ENCODE peak calls at places on chromosome 13, in seven cellular contexts. S is thoracic aorta, L is SK-N-SH, K is heart right ventricle, X is A673, C is left ventricle myocardium inferior, O is stomach. Z is an unnamed sample. For H3K27me3 and H3K36me3, the result is how much of the 10 kb centered on the place peaks cover.

GRCh38 chr13:75136151-75136550 is 345.8 kb downstream of the TBC1D4 start:
- DNase-seq in L (no peak), C (no peak), X (no peak), K (no peak), S (no peak), O (no peak), Z (no peak)

GRCh38 chr13:76885203-76886004 is 801 bp downstream of the KCTD12 start:
- DNase-seq in S (no peak), O (peak), X (peak), L (peak), K (peak), C (peak), Z (peak)

GRCh38 chr13:30616927-30617314 is 799 bp upstream of the USPL1 start:
- DNase-seq in S (peak), O (peak), K (peak), C (peak), L (peak), X (peak), Z (peak)

GRCh38 chr13:113562866-113563265 is 21.7 kb upstream of the TFDP1 start:
- DNase-seq in K (no peak), X (no peak), S (no peak), L (no peak), C (no peak), O (peak), Z (no peak)

GRCh38 chr13:110506859-110507566 is 54.5 kb downstream of the RAB20 start:
- DNase-seq in O (peak), K (peak), C (peak), X (no peak), L (no peak), S (no peak), Z (peak)

GRCh38 chr13:19182536-19182935 is 912 bp upstream of the TUBA3C start:
- DNase-seq in S (no peak), L (no peak), C (no peak), X (no peak), K (no peak), O (peak), Z (peak)

GRCh38 chr13:114282143-114282685 is 813 bp downstream of the UPF3A start:
- DNase-seq in L (peak), S (no peak), C (peak), O (peak), K (peak), X (peak), Z (peak)

GRCh38 chr13:72920097-72920496 is 138.2 kb downstream of the PIBF1 start:
- DNase-seq in O (no peak), L (no peak), S (no peak), C (peak), X (no peak), K (peak), Z (no peak)

GRCh38 chr13:28355046-28355821 is 139.7 kb downstream of the FLT1 start:
- DNase-seq in X (no peak), O (no peak), K (no peak), L (no peak), C (no peak), S (no peak), Z (no peak)

GRCh38 chr13:106561551-106562170 is 6.3 kb downstream of the ARGLU1 start:
- DNase-seq in O (no peak), S (no peak), K (peak), X (no peak), L (no peak), C (no peak), Z (no peak)

GRCh38 chr13:71312923-71313322 is 554.1 kb downstream of the DACH1 start:
- DNase-seq in C (no peak), S (no peak), O (no peak), L (no peak), X (no peak), K (no peak), Z (no peak)

GRCh38 chr13:62250501-62251175 is 835.0 kb upstream of the PCDH20 start:
- DNase-seq in C (no peak), K (no peak), L (no peak), X (no peak), S (no peak), O (no peak), Z (no peak)

GRCh38 chr13:35953537-35954206 is 177.5 kb downstream of the DCLK1 start:
- DNase-seq in S (peak), K (peak), O (peak), X (peak), C (peak), L (peak), Z (peak)

GRCh38 chr13:111202745-111203144 is 87.6 kb downstream of the ARHGEF7 start:
- DNase-seq in O (no peak), S (no peak), C (no peak), L (peak), X (peak), K (peak), Z (peak)

GRCh38 chr13:97142452-97142851 is 79.7 kb upstream of the MBNL2 start:
- DNase-seq in K (peak), O (no peak), L (no peak), S (no peak), X (no peak), C (peak), Z (no peak)

GRCh38 chr13:32309812-32310706 is 5.1 kb downstream of the ZAR1L start:
- DNase-seq in L (peak), K (peak), C (no peak), S (no peak), O (no peak), X (peak), Z (no peak)

GRCh38 chr13:47120284-47120683 is 223.4 kb upstream of the HTR2A start:
- DNase-seq in S (no peak), X (no peak), L (no peak), C (no peak), O (no peak), K (no peak), Z (no peak)

GRCh38 chr13:76522083-76522755 is 364.0 kb downstream of the KCTD12 start:
- DNase-seq in S (no peak), O (no peak), K (no peak), X (peak), L (peak), C (no peak), Z (no peak)

GRCh38 chr13:19845758-19846157 is 17.7 kb downstream of the ZMYM5 start:
- DNase-seq in S (peak), K (no peak), X (peak), C (no peak), L (peak), O (no peak), Z (no peak)

GRCh38 chr13:70432276-70432805 is 324.1 kb upstream of the KLHL1 start:
- DNase-seq in L (no peak), X (no peak), K (no peak), S (no peak), C (no peak), O (no peak), Z (no peak)

GRCh38 chr13:101935828-101936227 is 466.0 kb downstream of the FGF14 start:
- DNase-seq in S (no peak), C (no peak), O (no peak), X (no peak), K (no peak), L (no peak), Z (no peak)
- H3K27me3 ChIP-seq in S (under half), C (under half), O (under half), X (under half), K (under half), L (under half), Z (under half)

DNA sequence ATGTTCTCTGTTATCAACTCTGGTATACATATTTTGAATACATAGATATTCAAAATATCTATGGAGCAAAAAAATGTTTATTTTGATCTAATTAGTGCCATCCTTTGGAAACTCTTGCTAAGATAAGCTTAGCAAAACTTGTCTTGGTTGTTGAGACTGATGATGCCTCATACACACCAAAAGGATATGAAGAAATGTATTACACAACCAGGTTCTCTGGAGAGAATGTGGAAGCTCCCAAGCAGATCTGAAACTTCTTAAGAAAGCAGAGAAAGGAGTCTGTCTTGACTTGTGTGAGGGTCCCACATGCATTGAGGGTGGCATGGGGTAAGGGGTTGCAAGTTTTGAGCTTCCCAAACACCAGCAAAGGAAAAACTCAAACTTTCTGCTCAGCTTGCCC is 1887.2 kb downstream of the PCDH9 start:
- DNase-seq in O (no peak), S (no peak), K (no peak), C (no peak), X (no peak), L (no peak), Z (no peak)
- TF ChIP-seq CTCF in O (no peak), S (no peak), K (no peak), C (no peak), X (no peak), L (no peak), Z (no peak)

GRCh38 chr13:98794498-98794897 is 42.0 kb upstream of the SLC15A1 start:
- DNase-seq in C (no peak), O (no peak), S (no peak), X (no peak), L (no peak), K (no peak), Z (peak)

GRCh38 chr13:98796798-98797197 is 44.3 kb upstream of the SLC15A1 start:
- DNase-seq in K (no peak), L (peak), O (no peak), X (no peak), S (no peak), C (no peak), Z (no peak)

GRCh38 chr13:98796191-98796590 is 43.7 kb upstream of the SLC15A1 start:
- DNase-seq in K (no peak), C (no peak), X (no peak), S (no peak), L (no peak), O (no peak), Z (no peak)

GRCh38 chr13:98797456-98797855 is 45.0 kb upstream of the SLC15A1 start:
- DNase-seq in K (no peak), X (no peak), L (no peak), O (no peak), C (no peak), S (no peak), Z (peak)

GRCh38 chr13:98795220-98795619 is 42.7 kb upstream of the SLC15A1 start:
- DNase-seq in X (no peak), C (no peak), O (no peak), K (no peak), L (no peak), S (no peak), Z (peak)
- H3K36me3 ChIP-seq in X (under half), C (half or more), O (half or more), K (under half), L (under half), S (under half), Z (half or more)

GRCh38 chr13:59906413-59907027 is 257.2 kb downstream of the DIAPH3 start:
- DNase-seq in X (peak), S (no peak), K (no peak), L (peak), C (no peak), O (no peak), Z (no peak)
- H3K27me3 ChIP-seq in X (under half), S (under half), K (under half), L (under half), C (under half), O (under half), Z (under half)

DNA sequence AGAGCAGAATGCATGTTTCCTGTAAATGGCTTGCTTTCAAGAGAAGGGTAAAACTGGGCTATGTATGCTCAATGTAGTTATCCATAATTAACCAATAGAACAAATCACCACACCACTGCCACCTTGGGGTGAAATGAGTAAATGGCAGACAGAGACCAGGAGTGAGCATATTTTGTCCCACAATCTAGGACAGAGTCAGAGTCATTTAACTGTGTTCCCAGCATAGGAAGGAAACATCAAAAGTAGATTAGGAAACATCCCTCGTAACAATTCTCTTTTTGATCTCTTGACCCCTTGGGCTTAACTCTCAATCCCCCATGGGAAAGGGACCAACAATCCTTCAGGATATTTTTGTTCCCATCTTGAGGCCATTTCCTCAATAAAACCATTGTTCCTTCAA is 224.8 kb downstream of the NHLRC3 start:
- DNase-seq in C (no peak), O (peak), K (peak), L (peak), X (peak), S (no peak), Z (peak)
- TF ChIP-seq CTCF in C (peak), O (peak), K (peak), L (peak), X (peak), S (peak), Z (peak)

GRCh38 chr13:40148103-40148502 is 492.6 kb downstream of the COG6 start:
- DNase-seq in C (no peak), X (no peak), S (no peak), O (no peak), K (no peak), L (no peak), Z (no peak)

GRCh38 chr13:40145139-40145538 is 489.7 kb downstream of the COG6 start:
- DNase-seq in S (no peak), X (no peak), K (no peak), L (no peak), C (no peak), O (no peak), Z (no peak)

GRCh38 chr13:40146586-40147240 is 491.3 kb downstream of the COG6 start:
- DNase-seq in C (no peak), K (no peak), L (peak), X (no peak), S (no peak), O (no peak), Z (no peak)

GRCh38 chr13:40143559-40143958 is 488.1 kb downstream of the COG6 start:
- DNase-seq in X (no peak), L (no peak), C (no peak), O (no peak), K (no peak), S (no peak), Z (no peak)

DNA sequence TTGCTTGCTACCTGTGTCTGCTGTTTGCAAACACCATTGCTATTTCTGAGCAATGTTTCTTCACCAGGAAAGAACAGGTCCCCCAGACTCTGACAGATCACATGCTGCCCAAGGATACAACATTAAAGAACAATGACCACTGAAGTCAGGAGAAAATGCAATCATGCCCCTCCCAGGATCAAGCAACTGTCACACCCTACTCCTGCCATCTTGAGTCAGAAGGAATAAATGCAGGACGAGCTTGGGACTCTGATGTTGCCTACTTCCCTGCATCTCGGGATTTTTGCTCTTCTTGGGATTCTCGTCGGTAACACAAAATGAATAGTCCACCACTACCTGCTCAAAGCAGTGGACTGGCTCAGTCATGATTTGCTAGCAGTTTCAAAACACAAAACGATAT is 490.6 kb downstream of the COG6 start:
- DNase-seq in S (no peak), O (no peak), C (no peak), X (peak), K (no peak), L (no peak), Z (no peak)
- H3K36me3 ChIP-seq in S (under half), O (under half), C (under half), X (under half), K (under half), L (under half), Z (under half)

Z was measured in right atrium auricular region.